ENCODE peak calls at places on chromosomes 12 and 14, in five cellular contexts. E is H1, F is K562, J is HepG2, K is GM12878. I is an unnamed sample.

GRCh38 chr12:25495336-25496097 is 57.6 kb downstream of the LMNTD1 start:
- DNase-seq in K (no peak), F (no peak), E (no peak), J (peak; percentile 41), I (no peak)

GRCh38 chr12:24034160-24034559 is 84.7 kb upstream of the SOX5 start:
- DNase-seq in E (no peak), J (no peak), F (no peak), K (no peak), I (no peak)

GRCh38 chr14:51488569-51489220 is 163.0 kb upstream of the FRMD6 start:
- DNase-seq in K (no peak), F (no peak), J (no peak), E (no peak), I (no peak)

GRCh38 chr12:51722387-51722786 is 126.1 kb downstream of the FIGNL2 start:
- DNase-seq in E (no peak), J (no peak), K (no peak), F (no peak), I (no peak)

GRCh38 chr14:105411017-105411941 is 8.3 kb upstream of the MTA1 start:
- DNase-seq in J (no peak), F (peak; percentile 54), E (peak; percentile 74), K (no peak), I (no peak)

GRCh38 chr14:21525995-21526671 is at the start of gene SALL2:
- DNase-seq in J (peak; percentile 79), E (peak; percentile 93), F (peak; percentile 93), K (peak; percentile 21), I (peak; percentile 43)

GRCh38 chr14:22370084-22370847 is 218.8 kb downstream of the DAD1 start:
- DNase-seq in J (no peak), E (no peak), F (no peak), K (no peak), I (no peak)

GRCh38 chr14:69363055-69363454 is 35.0 kb downstream of the ERH start:
- DNase-seq in K (no peak), E (no peak), J (peak; percentile 6), F (peak; percentile 14), I (no peak)

GRCh38 chr12:124683330-124683662 is 115.9 kb upstream of the NCOR2 start:
- DNase-seq in E (no peak), J (peak; percentile 57), K (no peak), F (no peak), I (no peak)

GRCh38 chr12:122950276-122950675 is 16.0 kb downstream of the ABCB9 start:
- DNase-seq in K (no peak), F (no peak), J (no peak), E (no peak), I (no peak)

GRCh38 chr14:80587096-80587724 is 354.3 kb downstream of the CEP128 start:
- DNase-seq in E (no peak), J (peak; percentile 30), F (no peak), K (peak; percentile 89), I (no peak)

GRCh38 chr12:100279159-100279558 is 12.2 kb downstream of the SCYL2 start:
- DNase-seq in J (no peak), E (peak; percentile 52), F (peak; percentile 36), K (no peak), I (no peak)

GRCh38 chr12:115135800-115136211 is 451.8 kb upstream of the TBX3 start:
- DNase-seq in E (no peak), F (no peak), J (no peak), K (no peak), I (no peak)

GRCh38 chr12:8508912-8509841 is 4.1 kb upstream of the CLEC4D start:
- DNase-seq in K (no peak), F (no peak), J (no peak), E (no peak), I (no peak)

GRCh38 chr12:131944601-131945251 is 5.0 kb upstream of the EP400 start:
- DNase-seq in K (no peak), J (no peak), F (no peak), E (no peak), I (no peak)

GRCh38 chr14:73166399-73166798 is 30.1 kb downstream of the PSEN1 start:
- DNase-seq in F (no peak), K (no peak), J (no peak), E (no peak), I (no peak)

GRCh38 chr12:29544428-29545101 is 47.1 kb upstream of the OVCH1 start:
- DNase-seq in K (no peak), E (no peak), F (no peak), J (no peak), I (no peak)

GRCh38 chr14:93787465-93788306 is 599 bp downstream of the PRIMA1 start:
- DNase-seq in F (no peak), K (no peak), E (peak; percentile 76), J (no peak), I (no peak)

GRCh38 chr14:44463386-44464004 is 43.6 kb downstream of the FSCB start:
- DNase-seq in F (no peak), K (no peak), E (no peak), J (no peak), I (no peak)

GRCh38 chr12:57935839-57936512 is 5.4 kb upstream of the ATP23 start:
- DNase-seq in J (peak; percentile 94), F (peak; percentile 98), E (peak; percentile 77), K (peak; percentile 79), I (peak; percentile 91)

GRCh38 chr12:97148941-97149559 is 242.0 kb downstream of the NEDD1 start:
- DNase-seq in J (peak; percentile 56), E (peak; percentile 88), F (peak; percentile 37), K (no peak), I (peak; percentile 65)

GRCh38 chr12:3214508-3215365 is 137.6 kb downstream of the TSPAN9 start:
- DNase-seq in J (no peak), F (no peak), K (no peak), E (no peak), I (no peak)

GRCh38 chr14:35390577-35391387 is 13.8 kb downstream of the NFKBIA start:
- DNase-seq in K (no peak), E (no peak), F (peak; percentile 87), J (no peak), I (no peak)

GRCh38 chr14:92880851-92881250 is 42.1 kb upstream of the CHGA start:
- DNase-seq in J (peak; percentile 62), E (peak; percentile 58), K (no peak), F (peak; percentile 20), I (no peak)

GRCh38 chr12:25686351-25686750 is 133.3 kb upstream of the LMNTD1 start:
- DNase-seq in J (no peak), F (no peak), K (no peak), E (no peak), I (no peak)

GRCh38 chr12:116931665-116932064 is 20.9 kb downstream of the FBXW8 start:
- DNase-seq in K (no peak), E (no peak), F (no peak), J (no peak), I (no peak)

GRCh38 chr12:5305861-5306545 is 125.9 kb upstream of the NTF3 start:
- DNase-seq in E (no peak), K (no peak), F (no peak), J (no peak), I (no peak)

GRCh38 chr12:52171950-52172512 is 19.8 kb downstream of the KRT80 start:
- DNase-seq in J (peak; percentile 39), E (peak; percentile 80), F (peak; percentile 40), K (no peak), I (peak; percentile 63)

GRCh38 chr12:14416658-14417057 is 51.2 kb downstream of the ATF7IP start:
- DNase-seq in J (peak; percentile 33), F (no peak), K (no peak), E (no peak), I (no peak)

GRCh38 chr12:67721216-67721615 is 72.7 kb downstream of the DYRK2 start:
- DNase-seq in E (no peak), J (no peak), F (no peak), K (no peak), I (no peak)

GRCh38 chr14:95044463-95045254 is 112.7 kb downstream of the DICER1 start:
- DNase-seq in K (no peak), E (peak; percentile 52), J (no peak), F (peak; percentile 3), I (no peak)

DNA sequence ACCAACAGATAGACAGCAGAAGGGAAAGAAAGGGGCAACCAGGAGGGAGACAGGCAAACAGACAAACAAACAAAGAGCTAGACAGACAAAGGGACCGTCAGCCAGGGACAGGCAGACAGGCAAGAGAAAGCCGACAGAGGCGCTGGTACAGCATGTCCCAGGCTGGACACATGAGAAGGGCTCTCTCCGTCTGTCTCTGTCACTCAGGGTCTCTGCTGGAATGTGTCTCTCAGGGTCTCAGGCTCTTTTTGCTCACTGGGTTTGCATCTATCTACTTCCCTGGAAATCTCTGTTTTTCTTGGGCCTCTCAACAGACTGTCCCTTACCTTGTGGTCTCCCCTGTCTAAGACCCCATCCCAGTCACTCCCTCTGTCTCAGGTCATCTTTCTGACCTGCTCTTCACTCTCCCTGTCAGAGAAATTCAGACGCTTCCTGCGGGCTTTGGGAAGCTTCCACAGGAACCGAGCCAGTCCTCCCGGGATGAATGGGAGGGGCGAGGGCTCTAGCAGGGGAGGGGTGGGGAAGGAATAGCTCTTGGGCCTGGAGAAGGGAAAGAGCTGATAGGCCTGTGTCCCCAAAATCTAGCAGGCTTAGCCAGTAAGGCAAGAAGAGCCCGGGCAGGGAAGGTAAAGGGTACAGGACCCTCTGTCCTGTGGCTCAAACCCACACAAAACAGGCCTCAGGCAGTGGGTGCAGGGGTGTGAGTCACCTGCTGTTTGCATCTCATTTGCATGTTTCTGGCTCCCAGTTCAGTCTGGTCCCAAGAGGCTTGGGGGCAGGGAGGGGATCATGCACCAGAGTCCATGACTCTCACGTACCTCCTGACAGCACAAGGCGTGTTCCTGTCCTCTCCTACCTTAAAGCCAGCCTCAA is 8.5 kb upstream of the SMUG1 start:
- DNase-seq in F (peak; percentile 41), J (no peak), K (no peak), E (no peak), I (no peak)
- H3K27me3 ChIP-seq in F (no peaks in the 10 kb centered on the region), J (peaks cover 36% of the 10 kb centered on the region), K (peaks cover 3% of the 10 kb centered on the region), E (peaks cover 34% of the 10 kb centered on the region), I (no peaks in the 10 kb centered on the region)

DNA sequence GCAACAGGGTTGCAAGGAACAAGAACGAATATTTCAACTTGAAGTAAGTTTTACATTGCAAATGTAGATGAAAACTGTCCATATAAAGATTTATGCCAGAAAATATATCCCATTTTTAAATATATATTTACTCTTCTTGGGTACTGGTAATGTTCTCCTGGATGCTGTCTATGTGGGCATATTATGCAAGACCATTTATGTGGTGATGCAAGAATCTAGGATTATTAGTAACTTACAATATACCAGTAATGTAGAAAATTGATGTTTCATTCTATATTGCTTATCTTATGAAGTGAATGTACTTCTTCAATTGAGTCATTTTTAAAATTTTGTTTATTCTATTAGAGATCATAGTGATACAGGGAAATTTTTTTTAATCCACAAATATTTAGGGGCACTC is 25.1 kb downstream of the FGFR1OP2 start:
- DNase-seq in F (no peak), K (no peak), J (no peak), E (no peak), I (no peak)
- TF ChIP-seq GABPA in F (no peak), K (no peak), J (no peak), E (no peak), I (no peak)

DNA sequence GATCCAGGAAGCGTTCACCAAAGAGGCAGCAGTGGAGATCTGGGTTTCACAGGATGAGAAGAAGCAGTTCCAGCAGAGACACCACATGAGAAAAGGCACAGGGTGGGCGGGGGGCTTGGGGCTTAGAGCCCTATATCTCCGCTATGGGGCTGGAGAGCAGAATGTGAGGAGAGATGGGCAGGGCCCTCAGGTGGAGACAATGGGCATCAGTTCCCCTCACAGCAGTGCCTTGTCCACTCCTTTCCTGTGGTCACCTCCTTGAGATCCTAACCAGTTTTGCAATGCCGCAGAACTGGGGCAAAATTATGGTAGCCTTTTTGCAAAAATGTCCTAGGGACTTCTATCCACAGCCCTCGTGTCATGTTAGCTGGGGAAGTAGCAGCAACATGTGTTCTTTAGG is 27.5 kb downstream of the DHRS2 start:
- DNase-seq in E (no peak), J (no peak), K (no peak), F (no peak), I (no peak)
- H3K27me3 ChIP-seq in E (no peaks in the 10 kb centered on the region), J (peaks cover 15% of the 10 kb centered on the region), K (no peaks in the 10 kb centered on the region), F (peaks cover under 1% of the 10 kb centered on the region), I (peaks cover 2% of the 10 kb centered on the region)

GRCh38 chr12:96085475-96085874 is 50.1 kb upstream of the LTA4H start:
- DNase-seq in E (no peak), K (no peak), F (no peak), J (no peak), I (no peak)
- TF ChIP-seq GABPA in E (no peak), K (no peak), F (no peak), J (no peak), I (no peak)

I was measured in HL-60.